ENCODE peak calls at places on chromosomes 7 and 10, in seven cellular contexts. B, H, P, Z, U, E and M are unnamed samples.

GRCh38 chr10:120424198-120424464 is 32.9 kb upstream of the PLPP4 start:
- DNase-seq in B (no peak), H (no peak), P (no peak), Z (no peak), U (no peak), E (no peak), M (no peak)

GRCh38 chr7:46909601-46910051 is 672.3 kb downstream of the TNS3 start:
- DNase-seq in B (no peak), H (no peak), P (peak), Z (no peak), U (peak), E (peak), M (no peak)

GRCh38 chr10:5948999-5949759 is 28.2 kb downstream of the IL15RA start:
- DNase-seq in B (no peak), H (peak), P (peak), Z (peak), U (peak), E (peak), M (no peak)

GRCh38 chr10:74871595-74872382 is 45.4 kb downstream of the KAT6B start:
- DNase-seq in B (no peak), H (peak), P (no peak), Z (no peak), U (no peak), E (no peak), M (no peak)

GRCh38 chr10:126455766-126456425 is 67.6 kb upstream of the ADAM12 start:
- DNase-seq in B (no peak), H (no peak), P (no peak), Z (no peak), U (no peak), E (no peak), M (no peak)

GRCh38 chr10:86443069-86443468 is 76.5 kb upstream of the GRID1 start:
- DNase-seq in B (no peak), H (no peak), P (no peak), Z (peak), U (peak), E (peak), M (no peak)

GRCh38 chr10:52597189-52597863 is 175.3 kb downstream of the MBL2 start:
- DNase-seq in B (no peak), H (no peak), P (peak), Z (no peak), U (no peak), E (no peak), M (no peak)

GRCh38 chr10:48444861-48445841 is 138.7 kb downstream of the MAPK8 start:
- DNase-seq in B (peak), H (no peak), P (peak), Z (peak), U (no peak), E (peak), M (peak)

GRCh38 chr7:35707422-35707821 is 12.5 kb upstream of the HERPUD2 start:
- DNase-seq in B (no peak), H (no peak), P (no peak), Z (no peak), U (no peak), E (peak), M (no peak)

GRCh38 chr10:86684305-86684704 is 16.0 kb downstream of the LDB3 start:
- DNase-seq in B (no peak), H (peak), P (peak), Z (no peak), U (no peak), E (peak), M (no peak)

GRCh38 chr7:73758581-73759138 is 11.4 kb downstream of the CLDN3 start:
- DNase-seq in B (no peak), H (no peak), P (no peak), Z (no peak), U (no peak), E (no peak), M (no peak)

GRCh38 chr7:150434240-150434639 is 16.2 kb upstream of the GIMAP8 start:
- DNase-seq in B (no peak), H (no peak), P (no peak), Z (no peak), U (no peak), E (no peak), M (no peak)

GRCh38 chr10:5666324-5667220 is at the start of gene ASB13:
- DNase-seq in B (peak), H (peak), P (peak), Z (peak), U (peak), E (peak), M (no peak)

GRCh38 chr10:103745264-103746247 is 109.8 kb downstream of the SH3PXD2A start:
- DNase-seq in B (no peak), H (peak), P (no peak), Z (no peak), U (no peak), E (peak), M (peak)

GRCh38 chr7:105337529-105337928 is 51.2 kb downstream of the SRPK2 start:
- DNase-seq in B (no peak), H (no peak), P (no peak), Z (no peak), U (no peak), E (no peak), M (no peak)

GRCh38 chr7:100483728-100484635 is at the start of gene NYAP1:
- DNase-seq in B (peak), H (peak), P (peak), Z (no peak), U (peak), E (peak), M (no peak)

GRCh38 chr7:5426226-5426475 is 2.5 kb upstream of the TNRC18 start:
- DNase-seq in B (no peak), H (peak), P (no peak), Z (no peak), U (no peak), E (peak), M (no peak)

GRCh38 chr10:104347295-104348045 is 6.2 kb upstream of the CFAP58 start:
- DNase-seq in B (no peak), H (no peak), P (no peak), Z (no peak), U (no peak), E (no peak), M (no peak)

GRCh38 chr10:131972474-131973071 is 9.2 kb downstream of the BNIP3 start:
- DNase-seq in B (peak), H (peak), P (no peak), Z (no peak), U (no peak), E (no peak), M (no peak)

GRCh38 chr7:81672872-81673271 is 97.0 kb downstream of the HGF start:
- DNase-seq in B (no peak), H (no peak), P (no peak), Z (no peak), U (no peak), E (no peak), M (no peak)

GRCh38 chr10:62166331-62167154 is 102.1 kb downstream of the RTKN2 start:
- DNase-seq in B (no peak), H (no peak), P (no peak), Z (no peak), U (peak), E (peak), M (no peak)

GRCh38 chr10:15169555-15170407 is 1.3 kb upstream of the NMT2 start:
- DNase-seq in B (peak), H (peak), P (no peak), Z (peak), U (no peak), E (no peak), M (no peak)

GRCh38 chr7:101518348-101518747 is 110.7 kb downstream of the MYL10 start:
- DNase-seq in B (no peak), H (no peak), P (no peak), Z (no peak), U (peak), E (peak), M (no peak)

GRCh38 chr7:81190997-81191747 is 272.3 kb upstream of the SEMA3C start:
- DNase-seq in B (no peak), H (no peak), P (peak), Z (peak), U (peak), E (peak), M (no peak)

GRCh38 chr7:76281706-76282343 is 20.6 kb upstream of the HSPB1 start:
- DNase-seq in B (no peak), H (no peak), P (no peak), Z (no peak), U (no peak), E (no peak), M (no peak)